ENCODE peak calls at places on chromosomes 4 and X, in five cellular contexts. P is B cell, J is lower lobe of right lung, Y is fibroblast of the aortic adventitia, N is vagina. Z is an unnamed sample.

GRCh38 chr4:80461412-80461811 is 125.9 kb downstream of the CFAP299 start:
- DNase-seq in P (no peak), J (no peak), Y (no peak), N (no peak), Z (no peak)

GRCh38 chr4:108240356-108240755 is 71.6 kb upstream of the LEF1 start:
- DNase-seq in P (no peak), J (no peak), Y (peak), N (no peak), Z (no peak)

GRCh38 chr4:81651500-81651899 is 179.8 kb upstream of the RASGEF1B start:
- DNase-seq in P (no peak), J (no peak), Y (peak), N (no peak), Z (no peak)

GRCh38 chrX:149129767-149130166 is 375.3 kb downstream of the IDS start:
- DNase-seq in P (no peak), J (no peak), Y (no peak), N (no peak), Z (no peak)

GRCh38 chr4:181308476-181309170 is 934.6 kb upstream of the TENM3 start:
- DNase-seq in P (no peak), J (no peak), Y (no peak), N (no peak), Z (no peak)

GRCh38 chrX:151396042-151396826 is 772 bp upstream of the VMA21 start:
- DNase-seq in P (peak), J (peak), Y (peak), N (no peak), Z (peak)

GRCh38 chr4:113674251-113674650 is 87.3 kb downstream of the CAMK2D start:
- DNase-seq in P (no peak), J (no peak), Y (peak), N (no peak), Z (no peak)

GRCh38 chr4:43369036-43369594 is 476.6 kb downstream of the GRXCR1 start:
- DNase-seq in P (no peak), J (no peak), Y (no peak), N (no peak), Z (no peak)

GRCh38 chrX:44260609-44261008 is 82.9 kb downstream of the EFHC2 start:
- DNase-seq in P (no peak), J (no peak), Y (no peak), N (no peak), Z (no peak)

GRCh38 chr4:8912089-8912455 is 40.4 kb upstream of the HMX1 start:
- DNase-seq in P (no peak), J (no peak), Y (no peak), N (peak), Z (peak)

GRCh38 chr4:1403591-1404572 is 2.4 kb downstream of the NKX1-1 start:
- DNase-seq in P (no peak), J (peak), Y (no peak), N (no peak), Z (peak)

GRCh38 chrX:27555514-27555913 is 34.6 kb upstream of the DCAF8L2 start:
- DNase-seq in P (no peak), J (no peak), Y (peak), N (no peak), Z (peak)

GRCh38 chrX:71912156-71912555 is 1.5 kb downstream of the NHSL2 start:
- DNase-seq in P (no peak), J (no peak), Y (no peak), N (no peak), Z (no peak)

GRCh38 chr4:31189938-31190337 is 469.8 kb downstream of the PCDH7 start:
- DNase-seq in P (no peak), J (no peak), Y (no peak), N (no peak), Z (no peak)

GRCh38 chr4:140688711-140689598 is 67.2 kb downstream of the TBC1D9 start:
- DNase-seq in P (no peak), J (no peak), Y (peak), N (no peak), Z (no peak)

GRCh38 chr4:88645994-88646393 is 51.6 kb downstream of the NAP1L5 start:
- DNase-seq in P (no peak), J (no peak), Y (no peak), N (no peak), Z (no peak)

GRCh38 chrX:28609917-28610613 is 22.8 kb downstream of the IL1RAPL1 start:
- DNase-seq in P (no peak), J (no peak), Y (no peak), N (no peak), Z (no peak)

GRCh38 chr4:94577136-94577535 is 125.4 kb downstream of the PDLIM5 start:
- DNase-seq in P (no peak), J (no peak), Y (peak), N (no peak), Z (no peak)

GRCh38 chrX:106951230-106951629 is 31.0 kb downstream of the CLDN2 start:
- DNase-seq in P (no peak), J (no peak), Y (no peak), N (no peak), Z (no peak)

GRCh38 chr4:61397174-61397573 is 197.0 kb downstream of the ADGRL3 start:
- DNase-seq in P (no peak), J (no peak), Y (peak), N (no peak), Z (no peak)

GRCh38 chr4:53273726-53274125 is 92.1 kb downstream of the SCFD2 start:
- DNase-seq in P (no peak), J (no peak), Y (peak), N (no peak), Z (no peak)

GRCh38 chrX:132404266-132404665 is 84.6 kb downstream of the MBNL3 start:
- DNase-seq in P (no peak), J (no peak), Y (no peak), N (no peak), Z (no peak)

GRCh38 chr4:14787894-14788293 is 214.4 kb upstream of the CPEB2 start:
- DNase-seq in P (no peak), J (no peak), Y (peak), N (no peak), Z (no peak)

GRCh38 chr4:94892051-94892450 is 134.3 kb downstream of the BMPR1B start:
- DNase-seq in P (no peak), J (no peak), Y (no peak), N (no peak), Z (no peak)

GRCh38 chr4:16843831-16844508 is 54.5 kb downstream of the LDB2 start:
- DNase-seq in P (no peak), J (no peak), Y (peak), N (no peak), Z (no peak)

GRCh38 chr4:151691639-151692442 is 69.0 kb downstream of the GATB start:
- DNase-seq in P (no peak), J (no peak), Y (peak), N (no peak), Z (no peak)

GRCh38 chr4:166862032-166862431 is 372.3 kb downstream of the SPOCK3 start:
- DNase-seq in P (no peak), J (no peak), Y (no peak), N (no peak), Z (no peak)

GRCh38 chrX:39726810-39727209 is 370.9 kb downstream of the BCOR start:
- DNase-seq in P (no peak), J (no peak), Y (peak), N (no peak), Z (no peak)

DNA sequence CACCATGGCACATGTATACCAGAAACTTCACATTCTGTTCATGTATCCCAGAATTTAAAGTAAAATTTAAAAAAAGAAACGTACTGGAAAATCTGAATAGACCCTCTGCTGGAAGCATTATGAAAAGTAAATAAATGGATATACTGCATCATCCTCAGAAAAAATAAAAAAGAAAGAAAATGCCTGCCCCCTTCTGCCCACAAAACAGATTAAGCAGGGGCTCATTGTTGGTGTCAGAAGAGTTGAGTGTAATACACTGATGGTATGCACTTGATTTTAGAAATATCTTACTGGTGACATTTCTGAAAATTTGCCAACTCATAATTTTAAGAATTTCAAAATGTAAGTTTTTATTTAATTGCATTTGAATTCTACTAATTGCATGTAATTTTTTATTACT is 77.8 kb downstream of the LRP2BP start:
- DNase-seq in P (no peak), J (no peak), Y (no peak), N (no peak), Z (no peak)
- TF ChIP-seq CTCF in P (no peak), J (no peak), Y (no peak), N (no peak), Z (no peak)

GRCh38 chr4:27692098-27692679 is 831.5 kb downstream of the STIM2 start:
- DNase-seq in P (no peak), J (no peak), Y (peak), N (no peak), Z (peak)
- TF ChIP-seq CTCF in P (no peak), J (peak), Y (peak), N (no peak), Z (peak)

GRCh38 chrX:104391905-104392304 is 137.2 kb upstream of the ESX1 start:
- DNase-seq in P (no peak), J (no peak), Y (no peak), N (no peak), Z (no peak)
- TF ChIP-seq CTCF in P (no peak), J (no peak), Y (no peak), N (no peak), Z (no peak)

GRCh38 chr4:56823933-56824600 is 2.6 kb upstream of the SPINK2 start:
- DNase-seq in P (no peak), J (no peak), Y (no peak), N (no peak), Z (no peak)

GRCh38 chr4:56818797-56819196 is 2.7 kb downstream of the SPINK2 start:
- DNase-seq in P (no peak), J (no peak), Y (no peak), N (no peak), Z (no peak)

GRCh38 chr4:56817840-56818491 is 3.5 kb downstream of the SPINK2 start:
- DNase-seq in P (no peak), J (no peak), Y (no peak), N (no peak), Z (peak)

GRCh38 chr4:56821394-56822263 is at the start of gene SPINK2:
- DNase-seq in P (peak), J (peak), Y (no peak), N (no peak), Z (peak)
- TF ChIP-seq CTCF in P (peak), J (no peak), Y (no peak), N (no peak), Z (peak)

GRCh38 chr4:124913237-124913636 is 200.7 kb upstream of the ANKRD50 start:
- DNase-seq in P (no peak), J (no peak), Y (no peak), N (no peak), Z (no peak)
- TF ChIP-seq CTCF in P (no peak), J (no peak), Y (no peak), N (no peak), Z (no peak)

GRCh38 chr4:4384837-4385236 is 2.1 kb upstream of the NSG1 start:
- DNase-seq in P (no peak), J (no peak), Y (no peak), N (no peak), Z (no peak)
- TF ChIP-seq CTCF in P (no peak), J (no peak), Y (no peak), N (no peak), Z (peak)

GRCh38 chrX:155867821-155868220 is 13.3 kb upstream of the VAMP7 start:
- DNase-seq in P (no peak), J (no peak), Y (no peak), N (no peak), Z (no peak)

GRCh38 chrX:155865193-155865592 is 16.0 kb upstream of the VAMP7 start:
- DNase-seq in P (no peak), J (no peak), Y (no peak), N (no peak), Z (no peak)

GRCh38 chrX:155864655-155865054 is 16.5 kb upstream of the VAMP7 start:
- DNase-seq in P (no peak), J (no peak), Y (peak), N (no peak), Z (no peak)
- TF ChIP-seq CTCF in P (no peak), J (no peak), Y (peak), N (no peak), Z (no peak)